ENCODE peak calls at places on chromosomes 1 and 21, in six cellular contexts. X, A, O, P, I and S are unnamed samples.

GRCh38 chr1:204320413-204320812 is 39.3 kb downstream of the PLEKHA6 start:
- DNase-seq in X (peak), A (no peak), O (peak), P (peak), I (peak), S (peak)

GRCh38 chr1:228336308-228337030 is 70.2 kb downstream of the TRIM11 start:
- DNase-seq in X (no peak), A (no peak), O (no peak), P (peak), I (no peak), S (no peak)

GRCh38 chr21:35254006-35254751 is 205.1 kb upstream of the RUNX1 start:
- DNase-seq in X (peak), A (no peak), O (peak), P (peak), I (peak), S (peak)

GRCh38 chr1:43293896-43294760 is 6.7 kb upstream of the TIE1 start:
- DNase-seq in X (peak), A (peak), O (peak), P (peak), I (peak), S (peak)

GRCh38 chr1:145425436-145426029 is at the start of gene NBPF20:
- DNase-seq in X (peak), A (peak), O (peak), P (peak), I (peak), S (no peak)

GRCh38 chr1:112477550-112477949 is 31.2 kb upstream of the WNT2B start:
- DNase-seq in X (no peak), A (no peak), O (no peak), P (no peak), I (no peak), S (no peak)

GRCh38 chr21:38793926-38794713 is 11.6 kb upstream of the ETS2 start:
- DNase-seq in X (no peak), A (no peak), O (no peak), P (no peak), I (no peak), S (no peak)

GRCh38 chr1:81377406-81377805 is 423.3 kb upstream of the ADGRL2 start:
- DNase-seq in X (no peak), A (no peak), O (no peak), P (no peak), I (no peak), S (no peak)

GRCh38 chr1:94528271-94528670 is 13.3 kb downstream of the F3 start:
- DNase-seq in X (peak), A (no peak), O (no peak), P (peak), I (no peak), S (no peak)

GRCh38 chr21:34513109-34513675 is 1.2 kb upstream of the KCNE1 start:
- DNase-seq in X (no peak), A (no peak), O (no peak), P (no peak), I (peak), S (no peak)

GRCh38 chr1:17276568-17276967 is 27.7 kb downstream of the PADI3 start:
- DNase-seq in X (peak), A (no peak), O (no peak), P (peak), I (no peak), S (peak)

GRCh38 chr1:18292531-18292930 is 184.9 kb downstream of the IGSF21 start:
- DNase-seq in X (no peak), A (no peak), O (no peak), P (no peak), I (no peak), S (no peak)

GRCh38 chr1:13751458-13751871 is 51.5 kb downstream of the PRDM2 start:
- DNase-seq in X (no peak), A (no peak), O (no peak), P (no peak), I (no peak), S (no peak)

GRCh38 chr1:152458384-152459185 is 44.5 kb upstream of the CRNN start:
- DNase-seq in X (peak), A (no peak), O (peak), P (peak), I (peak), S (peak)

GRCh38 chr1:241079018-241079417 is 278.0 kb downstream of the RGS7 start:
- DNase-seq in X (no peak), A (no peak), O (no peak), P (no peak), I (no peak), S (no peak)

GRCh38 chr21:28066051-28066450 is 926.6 kb downstream of the LTN1 start:
- DNase-seq in X (peak), A (no peak), O (no peak), P (peak), I (peak), S (no peak)

GRCh38 chr1:76669624-76670023 is 197.7 kb upstream of the ST6GALNAC5 start:
- DNase-seq in X (no peak), A (no peak), O (no peak), P (no peak), I (no peak), S (no peak)

GRCh38 chr1:174874337-174875053 is 125.3 kb upstream of the CACYBP start:
- DNase-seq in X (no peak), A (no peak), O (no peak), P (no peak), I (no peak), S (no peak)

GRCh38 chr1:173527151-173527826 is 50.2 kb downstream of the PRDX6 start:
- DNase-seq in X (no peak), A (no peak), O (peak), P (no peak), I (peak), S (no peak)

GRCh38 chr1:220123889-220124288 is 30.0 kb downstream of the IARS2 start:
- DNase-seq in X (no peak), A (no peak), O (no peak), P (no peak), I (no peak), S (no peak)

GRCh38 chr1:66985835-66986234 is 61.0 kb downstream of the MIER1 start:
- DNase-seq in X (no peak), A (no peak), O (no peak), P (no peak), I (no peak), S (no peak)

GRCh38 chr1:1420654-1421134 is 382 bp downstream of the ANKRD65 start:
- DNase-seq in X (no peak), A (no peak), O (no peak), P (no peak), I (no peak), S (no peak)
- H3K4me3 ChIP-seq in X (no peak), A (no peak), O (no peak), P (no peak), I (no peak), S (no peak)

GRCh38 chr21:16088121-16088520 is 358.3 kb downstream of the USP25 start:
- DNase-seq in X (no peak), A (no peak), O (no peak), P (no peak), I (no peak), S (no peak)
- TF ChIP-seq CTCF in X (no peak), A (no peak), O (no peak), P (no peak), I (no peak), S (no peak)

DNA sequence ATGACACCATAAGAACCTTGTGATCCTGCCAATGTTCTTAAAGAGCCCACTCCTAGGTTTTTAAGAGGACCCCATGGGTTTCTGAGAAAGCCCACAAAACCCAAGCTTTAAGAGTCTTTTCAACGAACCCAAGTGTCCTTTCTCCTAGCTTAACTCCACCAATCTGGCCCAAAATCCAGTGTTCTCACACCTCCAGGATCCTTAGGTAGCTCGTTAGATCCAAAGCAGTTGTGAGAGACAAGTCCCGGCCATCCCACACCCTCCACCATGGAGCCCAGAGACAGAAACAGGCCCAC is 1.7 kb downstream of the DENND4B start:
- DNase-seq in X (no peak), A (no peak), O (no peak), P (no peak), I (no peak), S (no peak)
- H3K4me3 ChIP-seq in X (peak), A (no peak), O (peak), P (no peak), I (peak), S (no peak)

DNA sequence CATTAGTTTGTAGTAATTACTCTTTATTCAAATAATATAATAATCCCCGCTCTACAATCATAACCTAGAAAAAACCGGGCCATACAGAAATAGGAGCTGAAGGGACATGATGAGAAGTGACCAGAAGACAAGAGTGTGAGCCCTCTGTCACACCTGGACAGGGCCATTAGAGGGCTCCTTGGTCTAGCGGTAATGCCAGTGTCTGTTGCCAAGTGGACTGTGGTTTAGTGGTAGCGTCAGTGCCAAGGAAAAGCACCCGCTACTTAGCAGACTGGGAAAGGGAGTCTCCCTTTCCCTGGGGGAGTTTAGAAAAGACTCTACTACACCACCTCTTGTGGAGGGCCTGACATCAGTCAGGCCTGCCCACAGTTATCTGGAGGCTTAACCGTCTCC is 19.1 kb downstream of the PCBP3 start:
- DNase-seq in X (no peak), A (no peak), O (no peak), P (no peak), I (no peak), S (no peak)
- TF ChIP-seq CTCF in X (no peak), A (no peak), O (no peak), P (no peak), I (no peak), S (no peak)

GRCh38 chr21:44929242-44929798 is 8.6 kb upstream of the ITGB2 start:
- DNase-seq in X (no peak), A (no peak), O (no peak), P (no peak), I (no peak), S (no peak)
- H3K4me3 ChIP-seq in X (no peak), A (no peak), O (no peak), P (no peak), I (no peak), S (no peak)